ENCODE peak calls at places on chromosomes 12 and 14, in seven cellular contexts. E, K, N, I, R, S and W are unnamed samples.

GRCh38 chr12:122458105-122459035 is 35.9 kb upstream of the CLIP1 start:
- DNase-seq in E (no peak), K (no peak), N (no peak), I (no peak), R (no peak), S (no peak), W (no peak)

GRCh38 chr14:23704890-23705289 is 68.7 kb downstream of the DHRS2 start:
- DNase-seq in E (no peak), K (no peak), N (no peak), I (no peak), R (no peak), S (no peak), W (no peak)

GRCh38 chr14:40219032-40219431 is 786.8 kb upstream of the FBXO33 start:
- DNase-seq in E (no peak), K (no peak), N (no peak), I (no peak), R (no peak), S (no peak), W (no peak)

GRCh38 chr12:90940872-90941499 is 14.0 kb downstream of the CCER1 start:
- DNase-seq in E (peak; percentile 76), K (peak; percentile 71), N (no peak), I (no peak), R (peak; percentile 82), S (peak; percentile 33), W (peak; percentile 58)

GRCh38 chr14:99415496-99416281 is 65.0 kb downstream of the SETD3 start:
- DNase-seq in E (peak; percentile 82), K (peak; percentile 70), N (peak; percentile 78), I (peak; percentile 73), R (peak; percentile 87), S (peak; percentile 63), W (peak; percentile 69)

GRCh38 chr14:78581222-78581621 is 411.0 kb downstream of the NRXN3 start:
- DNase-seq in E (no peak), K (no peak), N (no peak), I (no peak), R (no peak), S (no peak), W (no peak)

GRCh38 chr12:68240079-68240478 is 13.3 kb downstream of the IL22 start:
- DNase-seq in E (peak; percentile 82), K (peak; percentile 56), N (no peak), I (no peak), R (peak; percentile 79), S (peak; percentile 16), W (no peak)

GRCh38 chr12:130739571-130739970 is 23.5 kb upstream of the RIMBP2 start:
- DNase-seq in E (no peak), K (no peak), N (no peak), I (no peak), R (no peak), S (no peak), W (no peak)

GRCh38 chr14:54529811-54530210 is 20.1 kb downstream of the CGRRF1 start:
- DNase-seq in E (peak; percentile 68), K (no peak), N (no peak), I (no peak), R (peak; percentile 61), S (no peak), W (no peak)

GRCh38 chr12:88266851-88267360 is 124.8 kb downstream of the TMTC3 start:
- DNase-seq in E (no peak), K (peak; percentile 62), N (no peak), I (no peak), R (peak; percentile 33), S (no peak), W (no peak)

GRCh38 chr12:67676624-67677023 is 28.1 kb downstream of the DYRK2 start:
- DNase-seq in E (peak; percentile 25), K (no peak), N (no peak), I (no peak), R (no peak), S (no peak), W (no peak)

GRCh38 chr14:97442363-97442762 is 645.2 kb downstream of the VRK1 start:
- DNase-seq in E (no peak), K (no peak), N (no peak), I (no peak), R (no peak), S (no peak), W (no peak)

GRCh38 chr12:92539966-92540791 is 162.6 kb upstream of the PLEKHG7 start:
- DNase-seq in E (no peak), K (no peak), N (no peak), I (no peak), R (no peak), S (no peak), W (no peak)

GRCh38 chr14:49946320-49947141 is 53.6 kb downstream of the ARF6 start:
- DNase-seq in E (peak; percentile 68), K (peak; percentile 74), N (peak; percentile 3), I (peak; percentile 32), R (peak; percentile 72), S (peak; percentile 73), W (peak; percentile 70)

GRCh38 chr14:61753631-61754030 is 8.6 kb upstream of the SNAPC1 start:
- DNase-seq in E (peak; percentile 42), K (no peak), N (no peak), I (no peak), R (peak; percentile 58), S (no peak), W (no peak)

GRCh38 chr12:91272456-91273063 is 89.9 kb upstream of the DCN start:
- DNase-seq in E (no peak), K (peak; percentile 26), N (peak; percentile 11), I (no peak), R (peak; percentile 91), S (no peak), W (no peak)

GRCh38 chr14:88551094-88551870 is 3.5 kb downstream of the PTPN21 start:
- DNase-seq in E (peak; percentile 82), K (peak; percentile 87), N (peak; percentile 80), I (no peak), R (peak; percentile 92), S (peak; percentile 80), W (peak; percentile 88)

GRCh38 chr12:26238341-26239126 is 43.2 kb downstream of the SSPN start:
- DNase-seq in E (no peak), K (no peak), N (no peak), I (no peak), R (peak; percentile 12), S (no peak), W (no peak)

GRCh38 chr12:115437061-115437567 is 753.1 kb upstream of the TBX3 start:
- DNase-seq in E (no peak), K (peak; percentile 9), N (no peak), I (no peak), R (peak; percentile 15), S (no peak), W (no peak)

GRCh38 chr12:117587646-117588287 is 226.3 kb upstream of the NOS1 start:
- DNase-seq in E (no peak), K (no peak), N (peak; percentile 33), I (peak; percentile 11), R (peak; percentile 25), S (peak; percentile 65), W (peak; percentile 37)

GRCh38 chr12:113561381-113561780 is 89.7 kb upstream of the LHX5 start:
- DNase-seq in E (no peak), K (no peak), N (no peak), I (no peak), R (no peak), S (no peak), W (no peak)

GRCh38 chr12:52687527-52688385 is 7.5 kb upstream of the KRT1 start:
- DNase-seq in E (no peak), K (no peak), N (no peak), I (no peak), R (no peak), S (peak; percentile 74), W (no peak)

GRCh38 chr12:82357340-82357739 is 847 bp downstream of the CCDC59 start:
- DNase-seq in E (no peak), K (no peak), N (no peak), I (no peak), R (no peak), S (no peak), W (no peak)

GRCh38 chr14:84826349-84826748 is 703.6 kb upstream of the FLRT2 start:
- DNase-seq in E (no peak), K (no peak), N (peak; percentile 2), I (no peak), R (no peak), S (peak; percentile 68), W (no peak)

GRCh38 chr12:2988494-2988893 is 29.3 kb downstream of the TEAD4 start:
- DNase-seq in E (no peak), K (no peak), N (no peak), I (no peak), R (no peak), S (no peak), W (no peak)

GRCh38 chr12:47849261-47849660 is 29.6 kb upstream of the HDAC7 start:
- DNase-seq in E (no peak), K (no peak), N (no peak), I (no peak), R (no peak), S (no peak), W (no peak)